ENCODE peak calls at places on chromosomes 12 and 14, in seven cellular contexts. P is cardiac fibroblast, T is HS-27A, U is fibroblast of the conjunctiva, I is M059J, G is IMR-90, N is Peyer's patch. B is an unnamed sample.

GRCh38 chr14:54642950-54643695 is 76.2 kb downstream of the SAMD4A start:
- DNase-seq in P (peak; percentile 65), T (no peak), U (no peak), I (peak; percentile 72), G (peak; percentile 46), N (no peak), B (no peak)

GRCh38 chr14:53896773-53897172 is 59.9 kb downstream of the BMP4 start:
- DNase-seq in P (no peak), T (no peak), U (peak; percentile 3), I (peak; percentile 13), G (peak; percentile 78), N (no peak), B (peak; percentile 48)

GRCh38 chr14:62143235-62143634 is 381.0 kb downstream of the SNAPC1 start:
- DNase-seq in P (peak; percentile 42), T (no peak), U (peak; percentile 2), I (peak; percentile 17), G (peak; percentile 68), N (no peak), B (no peak)

GRCh38 chr12:16008442-16008841 is 97.3 kb downstream of the DERA start:
- DNase-seq in P (no peak), T (no peak), U (no peak), I (no peak), G (peak; percentile 4), N (no peak), B (no peak)

GRCh38 chr12:93009533-93009932 is 80.4 kb upstream of the EEA1 start:
- DNase-seq in P (no peak), T (no peak), U (no peak), I (no peak), G (no peak), N (no peak), B (no peak)

GRCh38 chr14:51302319-51303030 is 62.4 kb downstream of the TMX1 start:
- DNase-seq in P (peak; percentile 42), T (no peak), U (no peak), I (peak; percentile 65), G (no peak), N (no peak), B (no peak)

GRCh38 chr12:90037740-90038139 is 329.1 kb upstream of the ATP2B1 start:
- DNase-seq in P (peak; percentile 24), T (no peak), U (no peak), I (no peak), G (peak; percentile 51), N (no peak), B (no peak)

GRCh38 chr12:125586441-125586840 is 521.2 kb downstream of the AACS start:
- DNase-seq in P (no peak), T (no peak), U (no peak), I (no peak), G (no peak), N (no peak), B (no peak)

GRCh38 chr12:130195776-130196175 is 33.5 kb downstream of the FZD10 start:
- DNase-seq in P (no peak), T (no peak), U (no peak), I (no peak), G (no peak), N (no peak), B (no peak)

GRCh38 chr12:123056053-123056452 is 75.6 kb downstream of the ARL6IP4 start:
- DNase-seq in P (no peak), T (no peak), U (no peak), I (peak; percentile 83), G (peak; percentile 41), N (no peak), B (no peak)

GRCh38 chr14:89911018-89911919 is 43.3 kb downstream of the EFCAB11 start:
- DNase-seq in P (peak; percentile 75), T (no peak), U (peak; percentile 33), I (peak; percentile 87), G (peak; percentile 75), N (peak; percentile 63), B (no peak)

GRCh38 chr14:68676511-68676943 is 116.3 kb downstream of the ZFP36L1 start:
- DNase-seq in P (no peak), T (no peak), U (no peak), I (no peak), G (no peak), N (no peak), B (no peak)

GRCh38 chr12:104604995-104605675 is 148.4 kb downstream of the CHST11 start:
- DNase-seq in P (no peak), T (no peak), U (no peak), I (no peak), G (no peak), N (no peak), B (no peak)

GRCh38 chr12:127284870-127285431 is 982.0 kb upstream of the TMEM132C start:
- DNase-seq in P (peak; percentile 73), T (no peak), U (peak; percentile 88), I (peak; percentile 90), G (peak; percentile 81), N (no peak), B (peak; percentile 72)

GRCh38 chr14:57833304-57833703 is 32.6 kb downstream of the SLC35F4 start:
- DNase-seq in P (peak; percentile 62), T (peak; percentile 87), U (peak; percentile 85), I (peak; percentile 97), G (peak; percentile 88), N (no peak), B (peak; percentile 50)

GRCh38 chr14:92973265-92973797 is 50.4 kb downstream of the CHGA start:
- DNase-seq in P (peak; percentile 95), T (peak; percentile 26), U (peak; percentile 68), I (peak; percentile 64), G (peak; percentile 53), N (peak; percentile 80), B (peak; percentile 31)

GRCh38 chr12:52956987-52957386 is 8.1 kb downstream of the KRT18 start:
- DNase-seq in P (no peak), T (no peak), U (no peak), I (peak; percentile 44), G (peak; percentile 70), N (no peak), B (no peak)

GRCh38 chr12:65313704-65314317 is 35.3 kb downstream of the MSRB3 start:
- DNase-seq in P (peak; percentile 50), T (no peak), U (peak; percentile 20), I (peak; percentile 33), G (peak; percentile 47), N (no peak), B (no peak)

GRCh38 chr14:94844593-94844992 is 74.7 kb upstream of the GSC start:
- DNase-seq in P (no peak), T (no peak), U (no peak), I (no peak), G (no peak), N (no peak), B (no peak)

GRCh38 chr12:2959194-2959507 is at the start of gene TEAD4:
- DNase-seq in P (peak; percentile 85), T (peak; percentile 77), U (no peak), I (peak; percentile 82), G (peak; percentile 74), N (no peak), B (peak; percentile 34)

GRCh38 chr12:116506697-116507064 is 52.5 kb upstream of the MAP1LC3B2 start:
- DNase-seq in P (no peak), T (no peak), U (no peak), I (no peak), G (no peak), N (no peak), B (no peak)

GRCh38 chr14:58830121-58830520 is 192.4 kb downstream of the DACT1 start:
- DNase-seq in P (no peak), T (no peak), U (no peak), I (no peak), G (no peak), N (no peak), B (no peak)

GRCh38 chr12:121176826-121177529 is 33.0 kb upstream of the P2RX4 start:
- DNase-seq in P (no peak), T (no peak), U (no peak), I (no peak), G (no peak), N (no peak), B (no peak)

GRCh38 chr12:48221645-48222044 is 18.6 kb upstream of the OR10AD1 start:
- DNase-seq in P (no peak), T (no peak), U (no peak), I (no peak), G (no peak), N (no peak), B (no peak)

GRCh38 chr14:68885226-68886108 is 92.6 kb upstream of the ZFP36L1 start:
- DNase-seq in P (no peak), T (no peak), U (no peak), I (no peak), G (no peak), N (peak; percentile 23), B (no peak)

GRCh38 chr14:100882991-100883788 is 20.3 kb downstream of the RTL1 start:
- DNase-seq in P (no peak), T (no peak), U (no peak), I (no peak), G (no peak), N (no peak), B (no peak)

GRCh38 chr12:116402163-116402939 is 124.9 kb upstream of the MED13L start:
- DNase-seq in P (no peak), T (no peak), U (no peak), I (no peak), G (no peak), N (no peak), B (no peak)

GRCh38 chr12:14958361-14959125 is 2.9 kb downstream of the ARHGDIB start:
- DNase-seq in P (no peak), T (no peak), U (no peak), I (no peak), G (no peak), N (no peak), B (no peak)